ENCODE peak calls at places on chromosomes 12 and 14, in seven cellular contexts. L, P, G, S, D, A and W are unnamed samples.

GRCh38 chr14:85461432-85462133 is 68.4 kb upstream of the FLRT2 start:
- DNase-seq in P (no peak), A (no peak), L (no peak), S (no peak), D (no peak), G (no peak), W (no peak)

GRCh38 chr12:55927588-55928502 is at the start of gene PYM1:
- DNase-seq in G (no peak), S (peak; percentile 74), D (peak; percentile 44), A (peak; percentile 91), P (peak; percentile 92), L (peak; percentile 87), W (peak; percentile 47)

GRCh38 chr12:56221233-56221756 is 427 bp downstream of the RNF41 start:
- DNase-seq in P (peak; percentile 86), S (no peak), L (peak; percentile 73), G (peak; percentile 62), A (no peak), D (no peak), W (no peak)

GRCh38 chr12:121255433-121255832 is 41.1 kb downstream of the CAMKK2 start:
- DNase-seq in S (no peak), G (no peak), D (no peak), L (peak; percentile 22), A (no peak), P (no peak), W (no peak)

GRCh38 chr12:111122458-111122878 is 202.1 kb upstream of the MYL2 start:
- DNase-seq in L (peak; percentile 58), S (no peak), G (no peak), P (no peak), D (no peak), A (no peak), W (no peak)

GRCh38 chr12:132489078-132489601 is 811 bp upstream of the FBRSL1 start:
- DNase-seq in A (no peak), P (peak; percentile 31), G (no peak), L (no peak), D (peak; percentile 43), S (peak; percentile 64), W (no peak)

GRCh38 chr12:120224304-120225199 is 23.6 kb upstream of the RPLP0 start:
- DNase-seq in A (no peak), S (no peak), G (no peak), P (no peak), D (no peak), L (peak; percentile 72), W (no peak)

GRCh38 chr12:14993537-14994266 is 20.9 kb downstream of the PDE6H start:
- DNase-seq in S (no peak), G (no peak), D (no peak), P (peak; percentile 76), A (no peak), L (no peak), W (no peak)

GRCh38 chr12:96501139-96501741 is 11.9 kb downstream of the CFAP54 start:
- DNase-seq in A (peak; percentile 61), P (peak; percentile 63), L (peak; percentile 30), S (peak; percentile 48), D (peak; percentile 7), G (no peak), W (peak; percentile 39)

GRCh38 chr14:77988966-77989365 is 181.2 kb upstream of the NRXN3 start:
- DNase-seq in G (peak; percentile 44), P (peak; percentile 25), D (no peak), A (no peak), L (no peak), S (no peak), W (no peak)

GRCh38 chr12:32906407-32907165 is 10.0 kb upstream of the PKP2 start:
- DNase-seq in P (no peak), L (no peak), D (no peak), A (peak; percentile 77), G (no peak), S (no peak), W (no peak)

GRCh38 chr12:108491256-108491655 is 23.8 kb upstream of the FICD start:
- DNase-seq in A (no peak), G (no peak), D (no peak), P (no peak), S (no peak), L (no peak), W (no peak)

GRCh38 chr14:102580552-102581110 is 11.8 kb upstream of the RCOR1 start:
- DNase-seq in P (peak; percentile 67), G (no peak), S (no peak), D (no peak), L (no peak), A (no peak), W (no peak)

GRCh38 chr14:37472906-37473305 is 122.1 kb downstream of the FOXA1 start:
- DNase-seq in P (no peak), G (no peak), L (no peak), S (no peak), A (no peak), D (no peak), W (no peak)

GRCh38 chr14:71701990-71702389 is 230.2 kb upstream of the RGS6 start:
- DNase-seq in D (no peak), L (no peak), S (no peak), G (no peak), P (no peak), A (no peak), W (no peak)

GRCh38 chr14:102351023-102351422 is 11.7 kb downstream of the CINP start:
- DNase-seq in P (no peak), D (no peak), L (no peak), S (no peak), G (no peak), A (no peak), W (no peak)

GRCh38 chr12:69916541-69917270 is 91.7 kb downstream of the MYRFL start:
- DNase-seq in D (no peak), G (no peak), S (no peak), P (no peak), A (no peak), L (no peak), W (no peak)

GRCh38 chr14:73833024-73833423 is 18.6 kb upstream of the PTGR2 start:
- DNase-seq in P (peak; percentile 70), D (no peak), L (no peak), A (no peak), S (no peak), G (peak; percentile 13), W (no peak)

GRCh38 chr12:122523846-122524718 is 2.7 kb downstream of the RSRC2 start:
- DNase-seq in P (peak; percentile 12), D (no peak), A (no peak), G (no peak), S (no peak), L (no peak), W (no peak)

GRCh38 chr12:104750061-104750460 is 208.0 kb downstream of the SLC41A2 start:
- DNase-seq in S (no peak), D (no peak), L (no peak), P (peak; percentile 38), A (peak; percentile 65), G (no peak), W (no peak)

GRCh38 chr12:79266511-79267129 is 402.0 kb downstream of the SYT1 start:
- DNase-seq in A (no peak), L (no peak), P (no peak), D (no peak), G (no peak), S (no peak), W (no peak)

GRCh38 chr12:114770323-114770722 is 86.3 kb upstream of the TBX3 start:
- DNase-seq in G (no peak), D (no peak), S (no peak), P (peak; percentile 14), L (no peak), A (no peak), W (no peak)

GRCh38 chr12:101781834-101782543 is 42.7 kb upstream of the SYCP3 start:
- DNase-seq in L (no peak), D (no peak), P (peak; percentile 61), G (no peak), S (no peak), A (no peak), W (no peak)

GRCh38 chr12:28308891-28309290 is 118.6 kb downstream of the CCDC91 start:
- DNase-seq in G (no peak), P (no peak), A (no peak), L (no peak), S (no peak), D (no peak), W (no peak)

GRCh38 chr12:99146185-99146584 is 501.1 kb downstream of the APAF1 start:
- DNase-seq in A (no peak), P (no peak), D (no peak), L (no peak), G (no peak), S (no peak), W (no peak)

GRCh38 chr12:49295087-49296001 is at the start of gene PRPH:
- DNase-seq in G (no peak), S (no peak), D (no peak), P (peak; percentile 35), A (no peak), L (no peak), W (no peak)

GRCh38 chr12:17283563-17283962 is 677.6 kb upstream of the LMO3 start:
- DNase-seq in P (no peak), L (no peak), A (no peak), S (no peak), D (no peak), G (no peak), W (no peak)

GRCh38 chr12:132631357-132632065 is 12.9 kb downstream of the P2RX2 start:
- DNase-seq in G (no peak), A (no peak), D (no peak), L (no peak), P (no peak), S (no peak), W (no peak)

GRCh38 chr12:30400349-30400748 is 295.3 kb downstream of the IPO8 start:
- DNase-seq in D (no peak), A (no peak), L (no peak), G (no peak), S (no peak), P (no peak), W (no peak)

GRCh38 chr14:23641180-23641914 is 5.2 kb downstream of the DHRS2 start:
- DNase-seq in A (no peak), S (no peak), P (no peak), D (no peak), L (no peak), G (no peak), W (no peak)

GRCh38 chr14:70907996-70908917 is 998 bp downstream of the PCNX1 start:
- DNase-seq in G (no peak), L (peak; percentile 88), A (no peak), S (peak; percentile 52), D (peak; percentile 51), P (peak; percentile 77), W (peak; percentile 4)

GRCh38 chr12:47867496-47867941 is 37.3 kb downstream of the VDR start:
- DNase-seq in S (no peak), L (no peak), A (no peak), P (peak; percentile 89), G (peak; percentile 61), D (no peak), W (no peak)